ENCODE peak calls at places on chromosomes 5 and 9, in seven cellular contexts. One of them, this sample, is unnamed. For H3K4me1, the result is how much of the 10 kb centered on the place peaks cover.

GRCh38 chr9:92738661-92739081 is 26.0 kb downstream of the BICD2 start:
- DNase-seq in mammary epithelial cell: peak
- DNase-seq in thyroid gland: peak
- DNase-seq in iPS DF 6.9: no peak
- DNase-seq in adrenal gland: no peak
- DNase-seq in CD8-positive, alpha-beta T cell: no peak
- DNase-seq in CD8-positive, alpha-beta memory T cell: no peak
- DNase-seq in this sample: no peak

GRCh38 chr5:56059854-56060253 is 65.1 kb upstream of the IL6ST start:
- DNase-seq in adrenal gland: no peak
- DNase-seq in CD8-positive, alpha-beta T cell: no peak
- DNase-seq in mammary epithelial cell: no peak
- DNase-seq in CD8-positive, alpha-beta memory T cell: no peak
- DNase-seq in thyroid gland: no peak
- DNase-seq in iPS DF 6.9: no peak
- DNase-seq in this sample: no peak

GRCh38 chr5:120512757-120513650 is 48.9 kb downstream of the PRR16 start:
- DNase-seq in iPS DF 6.9: no peak
- DNase-seq in adrenal gland: no peak
- DNase-seq in thyroid gland: no peak
- DNase-seq in CD8-positive, alpha-beta memory T cell: no peak
- DNase-seq in CD8-positive, alpha-beta T cell: no peak
- DNase-seq in mammary epithelial cell: no peak
- DNase-seq in this sample: no peak

GRCh38 chr9:5553211-5553610 is 42.9 kb downstream of the PDCD1LG2 start:
- DNase-seq in CD8-positive, alpha-beta T cell: no peak
- DNase-seq in iPS DF 6.9: no peak
- DNase-seq in thyroid gland: no peak
- DNase-seq in adrenal gland: no peak
- DNase-seq in CD8-positive, alpha-beta memory T cell: no peak
- DNase-seq in mammary epithelial cell: no peak
- DNase-seq in this sample: no peak

GRCh38 chr5:66821626-66822429 is 225.6 kb downstream of the MAST4 start:
- DNase-seq in CD8-positive, alpha-beta memory T cell: no peak
- DNase-seq in thyroid gland: no peak
- DNase-seq in adrenal gland: no peak
- DNase-seq in CD8-positive, alpha-beta T cell: no peak
- DNase-seq in mammary epithelial cell: peak
- DNase-seq in iPS DF 6.9: no peak
- DNase-seq in this sample: no peak

GRCh38 chr5:87113848-87114247 is 153.8 kb upstream of the RASA1 start:
- DNase-seq in mammary epithelial cell: peak
- DNase-seq in iPS DF 6.9: no peak
- DNase-seq in CD8-positive, alpha-beta memory T cell: no peak
- DNase-seq in adrenal gland: no peak
- DNase-seq in thyroid gland: no peak
- DNase-seq in CD8-positive, alpha-beta T cell: no peak
- DNase-seq in this sample: no peak

GRCh38 chr5:139804800-139805397 is 9.3 kb downstream of the PSD2 start:
- DNase-seq in adrenal gland: no peak
- DNase-seq in mammary epithelial cell: no peak
- DNase-seq in CD8-positive, alpha-beta T cell: no peak
- DNase-seq in iPS DF 6.9: no peak
- DNase-seq in thyroid gland: no peak
- DNase-seq in CD8-positive, alpha-beta memory T cell: no peak
- DNase-seq in this sample: no peak

GRCh38 chr9:99162759-99163364 is 57.9 kb downstream of the TGFBR1 start:
- DNase-seq in iPS DF 6.9: no peak
- DNase-seq in CD8-positive, alpha-beta T cell: no peak
- DNase-seq in mammary epithelial cell: no peak
- DNase-seq in adrenal gland: no peak
- DNase-seq in CD8-positive, alpha-beta memory T cell: peak
- DNase-seq in thyroid gland: no peak
- DNase-seq in this sample: no peak

GRCh38 chr5:123300266-123300665 is 122.9 kb downstream of the CEP120 start:
- DNase-seq in CD8-positive, alpha-beta T cell: no peak
- DNase-seq in iPS DF 6.9: no peak
- DNase-seq in adrenal gland: no peak
- DNase-seq in thyroid gland: no peak
- DNase-seq in CD8-positive, alpha-beta memory T cell: no peak
- DNase-seq in mammary epithelial cell: no peak
- DNase-seq in this sample: no peak

GRCh38 chr9:86585422-86586143 is 231.4 kb upstream of the TUT7 start:
- DNase-seq in adrenal gland: no peak
- DNase-seq in CD8-positive, alpha-beta memory T cell: no peak
- DNase-seq in mammary epithelial cell: no peak
- DNase-seq in thyroid gland: no peak
- DNase-seq in CD8-positive, alpha-beta T cell: no peak
- DNase-seq in iPS DF 6.9: no peak
- DNase-seq in this sample: no peak

GRCh38 chr5:153885166-153885565 is 153.5 kb downstream of the FAM114A2 start:
- DNase-seq in thyroid gland: no peak
- DNase-seq in mammary epithelial cell: no peak
- DNase-seq in CD8-positive, alpha-beta memory T cell: no peak
- DNase-seq in adrenal gland: no peak
- DNase-seq in CD8-positive, alpha-beta T cell: no peak
- DNase-seq in iPS DF 6.9: no peak
- DNase-seq in this sample: no peak

GRCh38 chr5:90142531-90142930 is 267.0 kb downstream of the CETN3 start:
- DNase-seq in iPS DF 6.9: no peak
- DNase-seq in mammary epithelial cell: no peak
- DNase-seq in CD8-positive, alpha-beta T cell: no peak
- DNase-seq in thyroid gland: no peak
- DNase-seq in CD8-positive, alpha-beta memory T cell: no peak
- DNase-seq in adrenal gland: no peak
- DNase-seq in this sample: no peak

GRCh38 chr5:60210810-60211209 is 317.3 kb upstream of the PDE4D start:
- DNase-seq in mammary epithelial cell: no peak
- DNase-seq in iPS DF 6.9: no peak
- DNase-seq in adrenal gland: no peak
- DNase-seq in CD8-positive, alpha-beta T cell: no peak
- DNase-seq in CD8-positive, alpha-beta memory T cell: no peak
- DNase-seq in thyroid gland: no peak
- DNase-seq in this sample: peak

GRCh38 chr5:9059920-9060691 is 485.8 kb downstream of the SEMA5A start:
- DNase-seq in CD8-positive, alpha-beta T cell: no peak
- DNase-seq in iPS DF 6.9: no peak
- DNase-seq in thyroid gland: peak
- DNase-seq in mammary epithelial cell: peak
- DNase-seq in adrenal gland: peak
- DNase-seq in CD8-positive, alpha-beta memory T cell: no peak
- DNase-seq in this sample: no peak

GRCh38 chr5:79595086-79595485 is 17.2 kb upstream of the TENT2 start:
- DNase-seq in CD8-positive, alpha-beta T cell: no peak
- DNase-seq in CD8-positive, alpha-beta memory T cell: no peak
- DNase-seq in iPS DF 6.9: no peak
- DNase-seq in mammary epithelial cell: no peak
- DNase-seq in thyroid gland: no peak
- DNase-seq in adrenal gland: no peak
- DNase-seq in this sample: no peak

GRCh38 chr9:76629205-76629990 is 134.8 kb upstream of the PCA3 start:
- DNase-seq in iPS DF 6.9: no peak
- DNase-seq in thyroid gland: no peak
- DNase-seq in CD8-positive, alpha-beta memory T cell: no peak
- DNase-seq in mammary epithelial cell: no peak
- DNase-seq in CD8-positive, alpha-beta T cell: no peak
- DNase-seq in adrenal gland: no peak
- DNase-seq in this sample: no peak
- H3K4me1 ChIP-seq in iPS DF 6.9: under half
- H3K4me1 ChIP-seq in thyroid gland: under half
- H3K4me1 ChIP-seq in CD8-positive, alpha-beta memory T cell: under half
- H3K4me1 ChIP-seq in mammary epithelial cell: under half
- H3K4me1 ChIP-seq in CD8-positive, alpha-beta T cell: under half
- H3K4me1 ChIP-seq in adrenal gland: under half
- H3K4me1 ChIP-seq in this sample: under half

DNA sequence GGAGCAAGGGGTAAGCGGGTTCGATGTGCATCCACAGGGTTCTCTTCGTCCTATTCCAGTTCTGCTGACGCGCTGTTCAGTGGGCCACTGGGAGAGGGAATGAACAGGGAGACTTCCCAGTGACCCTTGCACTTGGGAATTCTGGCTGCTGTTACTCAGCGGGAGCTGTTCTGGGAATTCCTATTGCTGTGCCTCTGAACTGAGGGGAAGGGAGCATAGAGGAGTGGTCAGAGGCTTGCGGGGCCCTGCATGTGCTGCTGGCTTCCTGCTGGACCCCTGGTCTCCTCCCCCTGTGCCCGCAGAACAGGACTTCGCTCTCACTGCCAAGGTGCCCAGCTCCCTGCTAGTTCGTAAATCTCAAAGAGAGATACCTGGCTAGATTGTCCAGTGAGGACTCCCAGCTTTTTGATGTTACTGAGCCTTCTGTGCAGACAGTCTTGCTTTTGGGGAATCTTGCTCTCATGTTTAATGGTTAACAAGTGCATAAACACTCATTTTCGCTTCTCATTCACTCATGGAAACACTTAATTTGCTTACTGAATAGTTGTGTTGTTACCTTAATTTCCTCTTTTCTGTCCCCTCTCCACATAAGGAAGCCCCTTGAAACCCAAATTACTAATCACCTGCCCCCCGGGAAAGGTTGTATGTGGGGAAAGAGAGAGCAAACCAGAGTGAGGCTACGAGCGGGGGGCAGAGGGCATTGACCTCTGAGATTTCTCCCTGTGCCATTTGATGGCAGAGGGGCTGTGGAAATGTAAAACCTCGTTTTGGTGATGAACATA is 5.9 kb downstream of the TRIO start:
- DNase-seq in CD8-positive, alpha-beta memory T cell: no peak
- DNase-seq in CD8-positive, alpha-beta T cell: no peak
- DNase-seq in mammary epithelial cell: no peak
- DNase-seq in adrenal gland: no peak
- DNase-seq in iPS DF 6.9: no peak
- DNase-seq in thyroid gland: no peak
- DNase-seq in this sample: no peak
- H3K4me1 ChIP-seq in CD8-positive, alpha-beta memory T cell: under half
- H3K4me1 ChIP-seq in CD8-positive, alpha-beta T cell: under half
- H3K4me1 ChIP-seq in mammary epithelial cell: half or more
- H3K4me1 ChIP-seq in adrenal gland: under half
- H3K4me1 ChIP-seq in iPS DF 6.9: under half
- H3K4me1 ChIP-seq in thyroid gland: under half
- H3K4me1 ChIP-seq in this sample: under half

GRCh38 chr9:124394167-124394566 is 21.1 kb downstream of the PSMB7 start:
- DNase-seq in iPS DF 6.9: no peak
- DNase-seq in thyroid gland: no peak
- DNase-seq in CD8-positive, alpha-beta memory T cell: no peak
- DNase-seq in adrenal gland: no peak
- DNase-seq in mammary epithelial cell: no peak
- DNase-seq in CD8-positive, alpha-beta T cell: no peak
- DNase-seq in this sample: no peak
- H3K4me1 ChIP-seq in iPS DF 6.9: under half
- H3K4me1 ChIP-seq in thyroid gland: under half
- H3K4me1 ChIP-seq in CD8-positive, alpha-beta memory T cell: under half
- H3K4me1 ChIP-seq in adrenal gland: under half
- H3K4me1 ChIP-seq in mammary epithelial cell: under half
- H3K4me1 ChIP-seq in CD8-positive, alpha-beta T cell: under half
- H3K4me1 ChIP-seq in this sample: under half

GRCh38 chr5:95812100-95812472 is 10.4 kb downstream of the GLRX start:
- DNase-seq in iPS DF 6.9: no peak
- DNase-seq in CD8-positive, alpha-beta memory T cell: no peak
- DNase-seq in adrenal gland: peak
- DNase-seq in mammary epithelial cell: no peak
- DNase-seq in thyroid gland: peak
- DNase-seq in CD8-positive, alpha-beta T cell: peak
- DNase-seq in this sample: no peak
- H3K4me1 ChIP-seq in iPS DF 6.9: under half
- H3K4me1 ChIP-seq in CD8-positive, alpha-beta memory T cell: half or more
- H3K4me1 ChIP-seq in adrenal gland: under half
- H3K4me1 ChIP-seq in mammary epithelial cell: under half
- H3K4me1 ChIP-seq in thyroid gland: under half
- H3K4me1 ChIP-seq in CD8-positive, alpha-beta T cell: half or more
- H3K4me1 ChIP-seq in this sample: under half

GRCh38 chr9:122822056-122822455 is 6.3 kb downstream of the PDCL start:
- DNase-seq in mammary epithelial cell: no peak
- DNase-seq in CD8-positive, alpha-beta memory T cell: no peak
- DNase-seq in iPS DF 6.9: no peak
- DNase-seq in thyroid gland: no peak
- DNase-seq in adrenal gland: no peak
- DNase-seq in CD8-positive, alpha-beta T cell: no peak
- DNase-seq in this sample: no peak

GRCh38 chr9:122821278-122821952 is 7.0 kb downstream of the PDCL start:
- DNase-seq in thyroid gland: no peak
- DNase-seq in CD8-positive, alpha-beta T cell: no peak
- DNase-seq in adrenal gland: peak
- DNase-seq in mammary epithelial cell: no peak
- DNase-seq in CD8-positive, alpha-beta memory T cell: no peak
- DNase-seq in iPS DF 6.9: no peak
- DNase-seq in this sample: no peak

GRCh38 chr9:122819791-122820489 is 8.4 kb downstream of the PDCL start:
- DNase-seq in mammary epithelial cell: no peak
- DNase-seq in adrenal gland: no peak
- DNase-seq in iPS DF 6.9: no peak
- DNase-seq in CD8-positive, alpha-beta T cell: no peak
- DNase-seq in thyroid gland: no peak
- DNase-seq in CD8-positive, alpha-beta memory T cell: no peak
- DNase-seq in this sample: no peak

GRCh38 chr9:122819326-122819725 is 9.1 kb downstream of the PDCL start:
- DNase-seq in iPS DF 6.9: no peak
- DNase-seq in CD8-positive, alpha-beta memory T cell: no peak
- DNase-seq in CD8-positive, alpha-beta T cell: no peak
- DNase-seq in adrenal gland: no peak
- DNase-seq in thyroid gland: no peak
- DNase-seq in mammary epithelial cell: no peak
- DNase-seq in this sample: no peak

DNA sequence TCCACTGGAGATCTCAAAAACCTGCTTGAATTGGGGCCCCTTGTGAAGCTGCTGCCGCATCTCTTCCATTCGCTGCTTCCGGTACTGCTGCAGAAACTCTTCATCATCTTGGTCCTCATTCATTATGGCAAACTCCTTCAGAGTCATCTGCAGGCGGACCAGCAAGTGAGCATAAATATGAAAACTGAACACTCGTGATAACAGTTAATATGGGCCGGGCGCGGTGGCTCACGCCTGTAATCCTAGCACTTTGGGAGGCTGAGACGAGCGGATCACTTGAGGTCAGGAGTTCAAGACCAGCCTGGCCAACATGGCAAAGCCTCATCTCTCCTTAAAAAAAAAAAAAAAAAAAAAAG is 7.9 kb downstream of the PDCL start:
- DNase-seq in iPS DF 6.9: no peak
- DNase-seq in adrenal gland: no peak
- DNase-seq in CD8-positive, alpha-beta T cell: no peak
- DNase-seq in thyroid gland: no peak
- DNase-seq in mammary epithelial cell: no peak
- DNase-seq in CD8-positive, alpha-beta memory T cell: no peak
- DNase-seq in this sample: no peak
- H3K4me1 ChIP-seq in iPS DF 6.9: under half
- H3K4me1 ChIP-seq in adrenal gland: under half
- H3K4me1 ChIP-seq in CD8-positive, alpha-beta T cell: under half
- H3K4me1 ChIP-seq in thyroid gland: under half
- H3K4me1 ChIP-seq in mammary epithelial cell: under half
- H3K4me1 ChIP-seq in CD8-positive, alpha-beta memory T cell: under half
- H3K4me1 ChIP-seq in this sample: under half